ENCODE peak calls at places on chromosomes 2 and 18, in four cellular contexts. I is HL-60, L is K562, O is GM12878. Q is an unnamed sample.

GRCh38 chr2:88144271-88144670 is 16.4 kb upstream of the FABP1 start:
- DNase-seq in O (no peak), L (no peak), I (no peak), Q (no peak)

GRCh38 chr2:24650997-24651642 is 142.1 kb downstream of the PTRHD1 start:
- DNase-seq in I (no peak), O (no peak), L (no peak), Q (no peak)

GRCh38 chr2:36287363-36288275 is 68.0 kb upstream of the CRIM1 start:
- DNase-seq in I (no peak), O (no peak), L (no peak), Q (no peak)

GRCh38 chr2:62713837-62714236 is 8.3 kb downstream of the EHBP1 start:
- DNase-seq in O (no peak), I (no peak), L (no peak), Q (no peak)

GRCh38 chr2:23260621-23261020 is 124.4 kb upstream of the KLHL29 start:
- DNase-seq in I (no peak), O (no peak), L (no peak), Q (no peak)

GRCh38 chr18:63788447-63789096 is 13.4 kb downstream of the SERPINB7 start:
- DNase-seq in I (peak), O (no peak), L (no peak), Q (no peak)

GRCh38 chr2:9207641-9208301 is 1.2 kb downstream of the ASAP2 start:
- DNase-seq in L (peak), I (no peak), O (no peak), Q (peak)

GRCh38 chr2:216932113-216932512 is 72.2 kb upstream of the TNP1 start:
- DNase-seq in L (no peak), I (no peak), O (no peak), Q (no peak)

GRCh38 chr2:119389615-119390306 is 23.0 kb downstream of the DBI start:
- DNase-seq in O (no peak), L (no peak), I (no peak), Q (no peak)

GRCh38 chr2:172964511-172964910 is 111.1 kb upstream of the MAP3K20 start:
- DNase-seq in L (no peak), I (no peak), O (no peak), Q (no peak)

GRCh38 chr2:74890711-74891110 is 56.8 kb downstream of the HK2 start:
- DNase-seq in L (no peak), O (no peak), I (no peak), Q (no peak)

GRCh38 chr2:111673526-111673925 is 210.5 kb downstream of the ANAPC1 start:
- DNase-seq in O (no peak), L (no peak), I (no peak), Q (no peak)

GRCh38 chr2:203688798-203689197 is 17.6 kb upstream of the CD28 start:
- DNase-seq in L (no peak), O (peak), I (peak), Q (peak)

GRCh38 chr2:7017621-7018260 is 100.5 kb downstream of the RNF144A start:
- DNase-seq in I (no peak), L (no peak), O (no peak), Q (no peak)

GRCh38 chr18:40939636-40940035 is 1015.4 kb upstream of the PIK3C3 start:
- DNase-seq in I (no peak), O (no peak), L (no peak), Q (no peak)

GRCh38 chr2:10913501-10914271 is 2.0 kb downstream of the KCNF1 start:
- DNase-seq in O (no peak), L (no peak), I (no peak), Q (no peak)

GRCh38 chr2:37469126-37469525 is 124.7 kb downstream of the QPCT start:
- DNase-seq in L (no peak), O (no peak), I (no peak), Q (no peak)

GRCh38 chr2:176852667-176853066 is 359.9 kb upstream of the HNRNPA3 start:
- DNase-seq in I (no peak), L (no peak), O (no peak), Q (no peak)

GRCh38 chr2:216829533-216829932 is 30.3 kb downstream of the TNP1 start:
- DNase-seq in I (no peak), L (no peak), O (no peak), Q (no peak)

GRCh38 chr2:241065355-241065803 is 36.7 kb downstream of the MTERF4 start:
- DNase-seq in L (peak), O (no peak), I (no peak), Q (no peak)

GRCh38 chr2:656676-657075 is 20.5 kb downstream of the TMEM18 start:
- DNase-seq in L (no peak), O (no peak), I (no peak), Q (no peak)

GRCh38 chr2:159497857-159498256 is 118.5 kb downstream of the BAZ2B start:
- DNase-seq in L (no peak), I (no peak), O (no peak), Q (no peak)

GRCh38 chr2:230254152-230254881 is 28.8 kb downstream of the SP140 start:
- DNase-seq in L (no peak), I (no peak), O (no peak), Q (no peak)

GRCh38 chr18:41004320-41004719 is 950.7 kb upstream of the PIK3C3 start:
- DNase-seq in O (no peak), L (no peak), I (no peak), Q (no peak)

GRCh38 chr2:69493268-69493667 is 56.0 kb upstream of the NFU1 start:
- DNase-seq in I (no peak), L (no peak), O (no peak), Q (no peak)

GRCh38 chr2:88903744-88904353 is 212.4 kb downstream of the RPIA start:
- DNase-seq in L (peak), I (peak), O (no peak), Q (no peak)

GRCh38 chr2:231642631-231643493 is 50.2 kb downstream of the TEX44 start:
- DNase-seq in I (peak), L (peak), O (peak), Q (no peak)

GRCh38 chr2:241443486-241444223 is 64.7 kb downstream of the STK25 start:
- DNase-seq in I (peak), L (no peak), O (peak), Q (no peak)

GRCh38 chr18:34661464-34662087 is 48.5 kb upstream of the DTNA start:
- DNase-seq in L (peak), O (no peak), I (no peak), Q (peak)

GRCh38 chr2:219658861-219659260 is 31.4 kb downstream of the SLC4A3 start:
- DNase-seq in L (no peak), O (no peak), I (no peak), Q (no peak)

GRCh38 chr2:100104718-100105677 is 37.4 kb downstream of the AFF3 start:
- DNase-seq in O (no peak), I (no peak), L (peak), Q (peak)

GRCh38 chr2:128717758-128718710 is 399.4 kb upstream of the HS6ST1 start:
- DNase-seq in I (no peak), O (no peak), L (no peak), Q (no peak)

GRCh38 chr2:229235136-229235914 is 35.8 kb downstream of the PID1 start:
- DNase-seq in O (no peak), I (no peak), L (no peak), Q (no peak)

GRCh38 chr2:216306868-216307267 is 65.4 kb downstream of the MARCHF4 start:
- DNase-seq in I (no peak), O (no peak), L (no peak), Q (no peak)

GRCh38 chr2:15653806-15654726 is 62.4 kb downstream of the DDX1 start:
- DNase-seq in I (no peak), L (no peak), O (no peak), Q (no peak)

GRCh38 chr18:23209031-23209430 is 73.7 kb downstream of the CABLES1 start:
- DNase-seq in O (no peak), L (no peak), I (no peak), Q (no peak)

GRCh38 chr2:28252308-28252707 is 140.3 kb upstream of the FOSL2 start:
- DNase-seq in I (no peak), O (peak), L (no peak), Q (no peak)

GRCh38 chr2:227238242-227239237 is 74.1 kb downstream of the COL4A3 start:
- DNase-seq in I (peak), O (peak), L (peak), Q (peak)

GRCh38 chr2:54040250-54040649 is 69.5 kb upstream of the PSME4 start:
- DNase-seq in L (no peak), I (no peak), O (no peak), Q (no peak)

DNA sequence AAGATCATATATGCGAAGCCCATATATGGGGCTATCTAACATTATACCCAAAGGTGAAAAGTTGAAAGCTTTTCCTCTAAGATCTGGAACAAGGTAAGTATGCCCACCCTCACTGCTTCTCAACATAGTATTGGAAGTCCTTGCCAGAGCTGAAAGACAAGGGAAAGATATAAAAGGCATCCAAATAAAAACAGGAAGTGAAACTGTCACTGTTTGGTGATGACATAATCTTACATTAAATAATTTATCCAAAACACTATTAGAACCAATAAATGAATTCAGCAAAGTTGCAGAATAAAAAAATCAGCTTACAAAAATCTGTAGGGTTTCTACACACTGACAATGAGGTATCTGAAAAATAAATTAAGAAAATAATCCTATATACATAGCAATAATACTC is 205.8 kb downstream of the INSIG2 start:
- DNase-seq in L (no peak), I (no peak), O (no peak), Q (no peak)
- TF ChIP-seq SPI1 in L (peak), I (peak), O (peak), Q (peak)

GRCh38 chr2:205386109-205386508 is 296.2 kb upstream of the NRP2 start:
- DNase-seq in L (no peak), O (no peak), I (no peak), Q (no peak)
- TF ChIP-seq SPI1 in L (no peak), O (no peak), I (no peak), Q (no peak)

DNA sequence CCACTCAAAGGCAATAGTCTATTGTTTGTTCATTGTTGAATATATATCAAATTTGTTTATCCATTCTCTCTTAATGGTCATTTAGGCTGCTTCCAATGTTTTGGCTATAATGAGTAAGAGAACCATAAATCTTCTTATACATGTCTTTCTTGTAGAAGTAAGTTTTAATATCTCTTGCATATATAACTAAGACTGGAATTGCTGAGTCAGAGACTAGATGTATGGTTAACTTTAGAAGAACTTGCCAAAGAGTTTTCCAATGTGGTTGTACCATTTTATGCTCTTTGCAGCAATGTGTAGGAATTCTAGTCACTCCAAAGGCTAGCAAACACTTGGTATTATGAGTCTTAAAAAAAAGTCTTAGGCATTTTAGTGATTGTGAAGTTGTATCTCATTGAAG is 610.0 kb upstream of the GCFC2 start:
- DNase-seq in O (no peak), I (no peak), L (no peak), Q (no peak)
- TF ChIP-seq SPI1 in O (no peak), I (no peak), L (no peak), Q (no peak)

DNA sequence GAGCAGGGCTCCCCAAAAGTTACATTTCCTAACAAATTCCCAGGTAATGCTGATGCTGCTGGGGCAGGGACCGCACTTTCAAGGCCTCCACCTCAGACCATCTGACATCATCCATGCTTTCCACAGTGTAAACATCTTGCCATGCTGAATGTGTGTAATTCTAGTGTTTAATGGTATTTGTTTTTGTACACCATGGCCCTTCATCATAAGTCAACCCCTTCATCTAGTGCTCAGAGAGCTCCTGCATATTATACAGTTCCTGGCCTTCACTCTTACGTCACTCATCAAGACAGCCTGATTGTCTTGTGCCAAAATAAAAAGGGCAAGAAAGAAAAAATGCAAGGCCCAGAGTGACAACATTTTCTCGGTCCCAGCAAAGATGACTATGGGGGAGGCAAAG is 77.5 kb upstream of the ZFP36L2 start:
- DNase-seq in L (no peak), O (no peak), I (no peak), Q (no peak)
- TF ChIP-seq SPI1 in L (no peak), O (no peak), I (no peak), Q (no peak)

Q was measured in GM12891.